ENCODE peak calls at places on chromosomes 7 and 10, in ten cellular contexts. Y is body of pancreas, J is sigmoid colon, F is ovary, H is spleen, U is testis, X is H54, O is gastrocnemius medialis, N is HCT116, K is IMR-90. V is an unnamed sample.

GRCh38 chr10:15180736-15181135 is 12.2 kb upstream of the NMT2 start:
- DNase-seq in Y (no peak), J (no peak), F (no peak), H (no peak), U (no peak), X (no peak), O (no peak), N (no peak), K (no peak), V (no peak)

GRCh38 chr10:47094636-47095035 is 183.4 kb downstream of the PTPN20 start:
- DNase-seq in Y (no peak), J (no peak), F (no peak), H (no peak), U (no peak), X (no peak), O (no peak), N (no peak), K (no peak), V (no peak)

GRCh38 chr7:99525713-99526440 is 21.4 kb downstream of the ZKSCAN5 start:
- DNase-seq in Y (peak), J (no peak), F (no peak), H (no peak), U (no peak), X (no peak), O (no peak), N (peak), K (no peak), V (no peak)

GRCh38 chr7:27889800-27890199 is 149.8 kb downstream of the TAX1BP1 start:
- DNase-seq in Y (no peak), J (no peak), F (no peak), H (no peak), U (no peak), X (no peak), O (no peak), N (no peak), K (no peak), V (no peak)

GRCh38 chr7:135274495-135275268 is 41.0 kb downstream of the STRA8 start:
- DNase-seq in Y (peak), J (peak), F (peak), H (no peak), U (peak), X (peak), O (peak), N (peak), K (peak), V (peak)

GRCh38 chr10:36634916-36635315 is 490.5 kb upstream of the ANKRD30A start:
- DNase-seq in Y (no peak), J (no peak), F (no peak), H (no peak), U (no peak), X (peak), O (no peak), N (no peak), K (peak), V (no peak)

GRCh38 chr10:117224881-117225280 is 16.0 kb upstream of the SLC18A2 start:
- DNase-seq in Y (no peak), J (peak), F (no peak), H (no peak), U (no peak), X (no peak), O (no peak), N (no peak), K (no peak), V (no peak)

GRCh38 chr7:18978108-18978495 is 139.3 kb downstream of the TWIST1 start:
- DNase-seq in Y (no peak), J (no peak), F (no peak), H (no peak), U (no peak), X (peak), O (no peak), N (peak), K (peak), V (no peak)

GRCh38 chr10:125134483-125134848 is 25.9 kb downstream of the CTBP2 start:
- DNase-seq in Y (peak), J (peak), F (no peak), H (peak), U (peak), X (no peak), O (peak), N (no peak), K (no peak), V (peak)

GRCh38 chr10:116689744-116690143 is 52.6 kb downstream of the HSPA12A start:
- DNase-seq in Y (no peak), J (peak), F (no peak), H (no peak), U (no peak), X (no peak), O (no peak), N (no peak), K (no peak), V (no peak)

GRCh38 chr7:6589829-6590644 is at the start of gene INTS15:
- DNase-seq in Y (peak), J (peak), F (peak), H (peak), U (peak), X (peak), O (peak), N (peak), K (peak), V (peak)
- TF ChIP-seq POLR2A in Y (peak), J (no peak), F (peak), H (no peak), U (no peak), X (peak), O (peak), N (peak), K (peak), V (peak)

DNA sequence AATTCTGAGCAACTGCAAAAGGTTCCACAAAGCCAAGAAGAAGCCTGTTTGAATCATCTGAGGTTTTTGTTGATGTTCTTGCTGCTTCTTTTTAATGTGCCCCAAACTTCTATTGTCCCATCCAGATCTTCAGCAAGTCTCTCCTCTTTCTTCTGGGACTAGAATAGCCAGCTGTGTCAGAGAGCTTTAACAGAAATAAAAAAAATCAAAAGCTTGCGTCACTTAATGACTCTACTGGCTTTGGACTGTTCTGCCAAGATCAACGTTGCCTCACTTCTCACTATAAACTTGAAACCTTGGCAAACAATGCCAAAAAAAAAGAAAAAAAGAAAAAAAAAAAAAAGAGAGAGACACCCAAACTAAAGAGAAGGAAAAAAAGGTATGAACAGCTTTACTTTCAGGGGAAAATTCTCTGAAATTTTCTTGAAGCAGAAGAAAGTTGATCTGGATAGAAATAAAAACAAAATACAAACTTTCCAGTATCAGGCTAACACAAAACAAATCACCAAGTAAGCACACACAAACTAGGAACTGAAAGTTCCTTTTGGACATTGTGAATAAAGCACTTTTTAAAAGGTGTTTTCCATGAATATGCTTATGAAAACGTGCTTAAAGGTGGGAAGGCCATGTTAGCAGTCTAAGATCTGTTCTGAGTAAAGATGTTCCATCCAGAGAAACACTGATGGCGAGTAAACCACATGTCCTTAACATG is 14.8 kb downstream of the USP54 start:
- DNase-seq in Y (peak), J (peak), F (peak), H (no peak), U (peak), X (no peak), O (peak), N (no peak), K (peak), V (peak)
- TF ChIP-seq POLR2A in Y (no peak), J (peak), F (peak), H (no peak), U (no peak), X (no peak), O (peak), N (no peak), K (no peak), V (peak)

GRCh38 chr10:43407148-43407575 is 1.8 kb downstream of the HNRNPF start:
- DNase-seq in Y (peak), J (peak), F (peak), H (peak), U (peak), X (no peak), O (peak), N (no peak), K (peak), V (peak)

GRCh38 chr10:43407576-43408330 is 1.2 kb downstream of the HNRNPF start:
- DNase-seq in Y (peak), J (peak), F (peak), H (peak), U (peak), X (peak), O (peak), N (peak), K (peak), V (peak)

GRCh38 chr10:43409385-43410109 is 561 bp upstream of the HNRNPF start:
- DNase-seq in Y (peak), J (peak), F (no peak), H (peak), U (peak), X (no peak), O (peak), N (no peak), K (no peak), V (peak)

GRCh38 chr10:43408710-43409384 is at the start of gene HNRNPF:
- DNase-seq in Y (peak), J (peak), F (peak), H (peak), U (peak), X (peak), O (peak), N (peak), K (peak), V (peak)

DNA sequence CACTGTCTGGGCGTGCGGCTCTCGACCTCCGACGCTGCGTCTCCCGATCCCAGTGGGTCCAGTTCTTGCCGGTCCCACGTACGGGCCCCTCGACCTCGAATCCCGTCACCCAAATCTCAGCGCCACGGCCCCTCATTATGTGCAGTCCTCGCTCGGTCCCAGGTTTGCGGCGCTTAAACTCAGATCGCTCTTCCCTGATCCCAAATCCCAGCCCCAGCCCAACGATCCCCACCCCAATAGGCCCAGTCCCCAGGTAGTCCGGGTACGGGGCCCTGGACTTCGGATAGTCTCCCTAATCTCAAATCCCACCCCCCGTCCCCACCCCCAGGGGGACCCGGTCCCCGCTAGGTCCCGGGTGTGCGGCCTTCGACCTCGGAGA is 666 bp downstream of the HNRNPF start:
- DNase-seq in Y (no peak), J (no peak), F (no peak), H (no peak), U (no peak), X (no peak), O (no peak), N (no peak), K (no peak), V (no peak)
- TF ChIP-seq POLR2A in Y (no peak), J (no peak), F (no peak), H (no peak), U (no peak), X (no peak), O (no peak), N (no peak), K (no peak), V (no peak)

GRCh38 chr7:52423251-52423650 is 612.2 kb upstream of the POM121L12 start:
- DNase-seq in Y (no peak), J (no peak), F (no peak), H (no peak), U (no peak), X (no peak), O (no peak), N (no peak), K (no peak), V (no peak)
- TF ChIP-seq POLR2A in Y (no peak), J (no peak), F (no peak), H (no peak), U (no peak), X (no peak), O (no peak), N (no peak), K (no peak), V (no peak)

GRCh38 chr7:50342616-50343114 is 38.1 kb downstream of the IKZF1 start:
- DNase-seq in Y (peak), J (peak), F (no peak), H (peak), U (no peak), X (no peak), O (peak), N (no peak), K (no peak), V (no peak)
- TF ChIP-seq POLR2A in Y (no peak), J (no peak), F (no peak), H (no peak), U (no peak), X (no peak), O (no peak), N (no peak), K (no peak), V (no peak)

GRCh38 chr10:13656337-13657183 is 69.8 kb downstream of the PRPF18 start:
- DNase-seq in Y (no peak), J (no peak), F (no peak), H (no peak), U (no peak), X (no peak), O (no peak), N (no peak), K (no peak), V (no peak)
- TF ChIP-seq POLR2A in Y (no peak), J (no peak), F (no peak), H (no peak), U (no peak), X (no peak), O (no peak), N (no peak), K (no peak), V (no peak)

GRCh38 chr10:71856619-71857018 is 5.6 kb upstream of the PSAP start:
- DNase-seq in Y (no peak), J (no peak), F (no peak), H (peak), U (no peak), X (no peak), O (no peak), N (no peak), K (no peak), V (no peak)

GRCh38 chr10:71857934-71858890 is 7.2 kb upstream of the PSAP start:
- DNase-seq in Y (no peak), J (peak), F (no peak), H (peak), U (no peak), X (no peak), O (peak), N (no peak), K (no peak), V (peak)

GRCh38 chr10:71863203-71863602 is 12.2 kb upstream of the PSAP start:
- DNase-seq in Y (no peak), J (no peak), F (no peak), H (peak), U (no peak), X (no peak), O (no peak), N (no peak), K (peak), V (no peak)

GRCh38 chr10:71864861-71865473 is 13.9 kb upstream of the PSAP start:
- DNase-seq in Y (no peak), J (no peak), F (no peak), H (peak), U (no peak), X (peak), O (no peak), N (no peak), K (peak), V (no peak)

DNA sequence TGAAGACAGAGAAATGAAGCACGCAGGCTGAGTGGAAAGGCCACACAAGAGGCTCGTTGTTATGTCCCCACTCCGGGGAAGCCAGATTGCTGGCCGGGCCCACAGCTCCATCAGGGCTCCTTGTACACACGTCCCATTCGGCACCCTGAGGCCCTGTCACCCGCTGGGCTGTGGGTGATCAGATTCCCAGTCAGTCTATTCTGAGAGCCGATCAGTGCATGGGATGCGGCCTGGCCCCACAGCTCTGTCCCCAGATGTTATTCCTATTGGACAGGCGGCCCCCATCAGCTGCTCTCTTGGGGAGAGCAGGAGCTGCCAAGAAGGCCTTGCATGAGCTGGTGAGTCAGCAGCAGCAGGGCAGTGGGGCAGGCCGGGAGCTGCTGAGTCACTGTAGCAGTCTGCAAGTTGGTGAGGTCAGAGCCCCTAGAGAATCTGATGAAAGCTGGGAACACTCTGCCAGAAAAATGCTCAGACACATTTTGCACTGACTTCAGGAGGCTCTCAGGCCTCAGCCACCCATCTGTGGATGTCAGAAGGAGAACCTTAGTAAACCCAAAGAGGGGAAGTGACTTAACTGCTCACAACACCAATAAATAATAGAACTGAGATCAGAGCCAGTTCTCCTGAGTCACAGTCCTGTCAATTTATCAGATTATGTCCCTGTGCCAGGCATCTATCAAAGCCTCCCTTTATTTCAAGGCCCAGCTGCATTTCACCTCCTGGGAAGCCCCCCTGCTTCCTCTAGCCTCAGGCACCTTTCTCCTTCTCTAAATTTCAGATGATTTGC is 9.4 kb upstream of the PSAP start:
- DNase-seq in Y (peak), J (peak), F (peak), H (peak), U (peak), X (peak), O (peak), N (peak), K (peak), V (peak)
- TF ChIP-seq POLR2A in Y (no peak), J (no peak), F (no peak), H (no peak), U (no peak), X (peak), O (peak), N (no peak), K (peak), V (peak)

DNA sequence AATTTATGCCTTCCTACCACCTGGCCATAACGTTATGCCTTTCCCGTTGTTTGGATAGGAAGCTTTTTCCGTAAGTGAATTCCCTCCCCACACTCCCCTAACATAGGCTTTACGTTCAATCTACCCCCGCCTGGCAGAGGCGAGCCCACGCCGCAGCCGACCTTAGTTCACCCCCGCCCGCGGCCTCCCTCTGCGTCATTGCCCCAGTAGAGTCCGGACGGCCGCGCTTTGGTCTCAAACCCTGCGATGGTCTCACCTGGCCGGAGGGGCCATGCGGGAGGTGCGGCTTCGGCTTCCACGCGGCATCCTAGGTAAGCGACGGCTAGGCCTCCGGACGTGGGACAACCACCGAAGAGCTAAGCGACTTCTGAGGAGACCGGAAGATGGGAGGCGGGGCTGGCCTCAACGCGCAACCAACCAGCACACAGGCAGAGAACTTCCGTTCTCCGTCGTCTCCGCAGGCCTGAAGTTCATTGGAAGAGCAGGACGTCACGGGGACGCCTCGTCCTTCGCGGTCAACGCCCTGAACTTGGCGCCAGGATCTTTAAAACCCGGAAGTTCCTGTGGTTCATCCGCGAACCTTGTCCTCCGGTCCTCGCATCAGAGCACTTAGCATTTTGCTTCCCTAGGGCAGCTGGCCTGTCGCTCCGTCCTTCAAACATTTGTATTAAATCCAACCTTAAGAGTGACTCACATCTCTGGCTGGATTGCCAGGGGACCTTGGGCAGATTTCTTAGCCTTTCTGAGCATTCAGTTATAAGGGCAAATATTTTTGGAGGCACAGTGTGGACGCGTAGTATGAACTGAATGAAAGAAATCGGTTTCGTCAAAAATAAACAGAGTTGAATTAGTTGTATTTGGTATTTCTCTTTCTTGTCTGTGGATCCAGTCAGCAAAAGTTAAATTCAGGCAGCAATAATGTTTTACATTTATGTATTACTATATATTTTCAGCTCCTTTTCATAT is at the start of gene CHCHD2:
- DNase-seq in Y (peak), J (peak), F (peak), H (peak), U (peak), X (peak), O (peak), N (peak), K (peak), V (peak)
- TF ChIP-seq POLR2A in Y (peak), J (peak), F (peak), H (peak), U (peak), X (peak), O (peak), N (peak), K (peak), V (peak)